ENCODE peak calls at places on chromosomes 11 and 22, in ten cellular contexts. V is tibial nerve; S is heart left ventricle; A is hepatocyte; L is CD8-positive, alpha-beta T cell; P is body of pancreas; Y is suprapubic skin; W is left lung; N is IMR-90; Q is tibial artery. R is an unnamed sample.

GRCh38 chr11:16806791-16807190 is 68.3 kb downstream of the C11orf58 start:
- DNase-seq in V (no peak), S (no peak), A (no peak), L (no peak), P (no peak), Y (no peak), W (no peak), N (peak; percentile 59), Q (peak; percentile 64), R (no peak)

GRCh38 chr11:114246321-114247069 is 49.7 kb upstream of the NNMT start:
- DNase-seq in V (no peak), S (no peak), A (no peak), L (no peak), P (no peak), Y (no peak), W (no peak), N (no peak), Q (no peak), R (no peak)

GRCh38 chr11:57251491-57252104 is 14.5 kb upstream of the APLNR start:
- DNase-seq in V (no peak), S (peak; percentile 38), A (peak; percentile 31), L (no peak), P (peak; percentile 40), Y (no peak), W (no peak), N (peak; percentile 47), Q (no peak), R (peak; percentile 80)

GRCh38 chr11:86274503-86274902 is 27.5 kb upstream of the HIKESHI start:
- DNase-seq in V (no peak), S (no peak), A (no peak), L (no peak), P (no peak), Y (no peak), W (no peak), N (no peak), Q (no peak), R (peak; percentile 34)

GRCh38 chr11:73159297-73159696 is 17.2 kb upstream of the FCHSD2 start:
- DNase-seq in V (no peak), S (no peak), A (no peak), L (no peak), P (no peak), Y (peak; percentile 26), W (no peak), N (no peak), Q (peak; percentile 54), R (no peak)

GRCh38 chr11:27535103-27535502 is 28.5 kb upstream of the LIN7C start:
- DNase-seq in V (no peak), S (no peak), A (no peak), L (no peak), P (no peak), Y (no peak), W (no peak), N (no peak), Q (no peak), R (no peak)

GRCh38 chr11:17734418-17734911 is at the start of gene KCNC1:
- DNase-seq in V (no peak), S (no peak), A (peak; percentile 78), L (no peak), P (peak; percentile 60), Y (no peak), W (peak; percentile 26), N (peak; percentile 34), Q (peak; percentile 46), R (peak; percentile 82)

GRCh38 chr22:50046481-50047245 is 11.4 kb downstream of the TTLL8 start:
- DNase-seq in V (no peak), S (no peak), A (no peak), L (no peak), P (no peak), Y (no peak), W (no peak), N (no peak), Q (no peak), R (no peak)

GRCh38 chr22:37121887-37122591 is 12.5 kb upstream of the TMPRSS6 start:
- DNase-seq in V (no peak), S (no peak), A (peak; percentile 39), L (peak; percentile 84), P (no peak), Y (no peak), W (peak; percentile 62), N (peak; percentile 37), Q (no peak), R (peak; percentile 34)

GRCh38 chr22:35987487-35987886 is 41.1 kb downstream of the RBFOX2 start:
- DNase-seq in V (no peak), S (no peak), A (peak; percentile 13), L (no peak), P (no peak), Y (no peak), W (no peak), N (peak; percentile 58), Q (no peak), R (no peak)

GRCh38 chr11:36069576-36070214 is 125.8 kb downstream of the LDLRAD3 start:
- DNase-seq in V (no peak), S (no peak), A (peak; percentile 23), L (no peak), P (no peak), Y (no peak), W (no peak), N (no peak), Q (no peak), R (no peak)

GRCh38 chr22:46829140-46829891 is 66.9 kb downstream of the TBC1D22A start:
- DNase-seq in V (no peak), S (no peak), A (peak; percentile 71), L (no peak), P (no peak), Y (no peak), W (no peak), N (peak; percentile 94), Q (no peak), R (peak; percentile 91)

GRCh38 chr22:41976961-41977566 is 7.8 kb downstream of the SEPTIN3 start:
- DNase-seq in V (no peak), S (no peak), A (no peak), L (no peak), P (peak; percentile 18), Y (no peak), W (no peak), N (no peak), Q (no peak), R (no peak)

GRCh38 chr11:108875134-108875533 is 210.3 kb downstream of the DDX10 start:
- DNase-seq in V (no peak), S (no peak), A (no peak), L (no peak), P (no peak), Y (no peak), W (no peak), N (no peak), Q (no peak), R (no peak)

GRCh38 chr11:64998141-64998540 is 1.4 kb upstream of the BATF2 start:
- DNase-seq in V (no peak), S (no peak), A (no peak), L (no peak), P (peak; percentile 30), Y (no peak), W (no peak), N (no peak), Q (no peak), R (no peak)

GRCh38 chr11:74702383-74703007 is 28.7 kb downstream of the CHRDL2 start:
- DNase-seq in V (no peak), S (peak; percentile 60), A (peak; percentile 78), L (peak; percentile 38), P (peak; percentile 71), Y (no peak), W (peak; percentile 46), N (peak; percentile 76), Q (peak; percentile 81), R (peak; percentile 79)

GRCh38 chr11:61298663-61299244 is 3.6 kb upstream of the VWCE start:
- DNase-seq in V (no peak), S (no peak), A (peak; percentile 62), L (no peak), P (peak; percentile 28), Y (no peak), W (no peak), N (no peak), Q (no peak), R (peak; percentile 8)
- H3K36me3 ChIP-seq in V (peaks cover 10% of the 10 kb centered on the region), S (peaks cover 31% of the 10 kb centered on the region), A (no peaks in the 10 kb centered on the region), L (peaks cover 38% of the 10 kb centered on the region), P (peaks cover 23% of the 10 kb centered on the region), Y (peaks cover 48% of the 10 kb centered on the region), W (peaks cover 66% of the 10 kb centered on the region), N (peaks cover 46% of the 10 kb centered on the region), Q (peaks cover 46% of the 10 kb centered on the region), R (peaks cover 34% of the 10 kb centered on the region)

DNA sequence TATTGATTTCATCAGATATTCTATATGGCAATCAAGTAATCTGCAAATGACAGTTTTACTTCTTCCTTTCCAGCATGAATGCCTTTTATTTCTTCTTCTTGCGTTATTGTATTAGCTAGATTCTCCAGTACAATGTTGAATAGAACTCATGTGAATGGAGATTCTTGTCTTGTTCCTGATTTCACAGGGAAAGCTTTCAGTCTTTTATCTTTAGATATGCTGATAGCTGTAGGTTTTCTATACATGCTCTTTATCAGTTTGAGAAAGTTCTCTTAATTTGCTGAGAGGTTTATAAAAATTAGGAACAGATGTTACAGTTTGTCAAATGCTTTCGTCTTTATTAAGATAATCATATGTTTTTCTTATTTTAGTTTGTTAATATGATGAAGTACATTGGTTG is 347.2 kb downstream of the NTM start:
- DNase-seq in V (no peak), S (no peak), A (no peak), L (no peak), P (no peak), Y (no peak), W (no peak), N (no peak), Q (no peak), R (no peak)
- TF ChIP-seq CTCF in V (no peak), S (no peak), A (no peak), L (no peak), P (no peak), Y (no peak), W (no peak), N (no peak), Q (no peak), R (no peak)

GRCh38 chr22:30262917-30263741 is 3.5 kb downstream of the OSM start:
- DNase-seq in V (peak; percentile 69), S (peak; percentile 75), A (peak; percentile 83), L (peak; percentile 69), P (peak; percentile 78), Y (peak; percentile 87), W (peak; percentile 83), N (peak; percentile 61), Q (peak; percentile 79), R (peak; percentile 76)
- H3K27ac ChIP-seq in V (peak overlapping the region; percentile 40), S (no peak overlapping the region), A (no peak overlapping the region), L (no peak overlapping the region), P (no peak overlapping the region), Y (no peak overlapping the region), W (no peak overlapping the region), N (no peak overlapping the region), Q (no peak overlapping the region), R (no peak overlapping the region)

DNA sequence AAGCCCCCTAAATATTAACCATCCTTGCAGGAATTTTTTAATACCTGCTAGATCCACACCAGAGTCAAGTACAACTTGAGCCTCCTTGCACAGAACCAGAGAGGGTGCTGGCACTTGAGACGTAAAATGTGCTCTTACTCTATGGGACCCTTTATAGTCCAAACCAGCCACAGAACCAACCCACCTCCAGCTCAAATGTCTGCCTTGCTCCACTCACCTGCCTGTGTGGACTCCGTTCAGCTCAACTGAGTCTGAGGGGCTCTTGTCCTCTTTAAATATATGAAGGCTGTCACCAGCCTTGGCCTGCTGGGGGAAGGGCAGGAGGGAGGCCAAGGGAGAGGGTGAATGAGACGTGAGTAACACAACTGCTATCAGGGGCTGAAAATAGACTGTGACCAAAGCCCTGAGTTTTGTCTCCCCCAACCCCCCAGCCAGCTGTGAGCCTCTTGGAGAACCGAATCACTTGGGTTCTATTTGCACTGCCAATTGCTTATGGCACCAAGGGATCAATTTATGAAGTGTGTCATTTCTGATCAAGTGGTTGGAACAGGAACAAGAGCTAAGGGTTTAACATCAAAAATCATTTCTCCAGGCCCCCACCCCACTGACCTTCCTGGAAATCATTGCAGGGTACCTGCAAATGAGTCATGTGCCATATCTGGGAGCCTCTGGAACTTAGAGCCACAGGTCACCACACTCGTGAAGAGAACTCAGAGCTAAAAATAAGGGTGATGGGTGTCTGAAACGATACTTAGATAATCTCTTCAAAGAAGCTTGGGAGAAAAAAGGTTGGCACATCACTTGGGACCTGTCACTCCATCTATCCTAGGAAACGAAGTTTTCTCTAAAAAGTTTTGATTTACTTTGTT is at the start of gene CSRP3:
- DNase-seq in V (no peak), S (peak; percentile 74), A (no peak), L (no peak), P (no peak), Y (no peak), W (no peak), N (peak; percentile 31), Q (no peak), R (peak; percentile 86)
- H3K36me3 ChIP-seq in V (no peaks in the 10 kb centered on the region), S (no peaks in the 10 kb centered on the region), A (no peaks in the 10 kb centered on the region), L (no peaks in the 10 kb centered on the region), P (no peaks in the 10 kb centered on the region), Y (no peaks in the 10 kb centered on the region), W (no peaks in the 10 kb centered on the region), N (no peaks in the 10 kb centered on the region), Q (no peaks in the 10 kb centered on the region), R (no peaks in the 10 kb centered on the region)